ENCODE peak calls at places on chromosomes 1 and 21, in nine cellular contexts. One of them, this sample, is unnamed.

GRCh38 chr1:64745986-64746940 is 1.4 kb downstream of the RAVER2 start:
- DNase-seq in osteocyte: no peak
- DNase-seq in psoas muscle: no peak
- DNase-seq in endothelial cell: no peak
- DNase-seq in tibial nerve: no peak
- DNase-seq in DND-41: no peak
- DNase-seq in mucosa of descending colon: no peak
- DNase-seq in GM20000: no peak
- DNase-seq in lower lobe of right lung: no peak
- DNase-seq in this sample: no peak

GRCh38 chr1:240691521-240692338 is 79.8 kb upstream of the GREM2 start:
- DNase-seq in osteocyte: no peak
- DNase-seq in psoas muscle: peak
- DNase-seq in endothelial cell: peak
- DNase-seq in tibial nerve: peak
- DNase-seq in DND-41: peak
- DNase-seq in mucosa of descending colon: peak
- DNase-seq in GM20000: no peak
- DNase-seq in lower lobe of right lung: no peak
- DNase-seq in this sample: peak

GRCh38 chr1:69569281-69569970 is 1.7 kb downstream of the LRRC7 start:
- DNase-seq in osteocyte: no peak
- DNase-seq in psoas muscle: no peak
- DNase-seq in endothelial cell: peak
- DNase-seq in tibial nerve: no peak
- DNase-seq in DND-41: no peak
- DNase-seq in mucosa of descending colon: no peak
- DNase-seq in GM20000: peak
- DNase-seq in lower lobe of right lung: no peak
- DNase-seq in this sample: no peak

GRCh38 chr21:18498428-18498827 is 94.8 kb upstream of the TMPRSS15 start:
- DNase-seq in osteocyte: no peak
- DNase-seq in psoas muscle: no peak
- DNase-seq in endothelial cell: no peak
- DNase-seq in tibial nerve: no peak
- DNase-seq in DND-41: no peak
- DNase-seq in mucosa of descending colon: no peak
- DNase-seq in GM20000: no peak
- DNase-seq in lower lobe of right lung: no peak
- DNase-seq in this sample: no peak

GRCh38 chr1:201468844-201469644 is at the start of gene PHLDA3:
- DNase-seq in osteocyte: peak
- DNase-seq in psoas muscle: peak
- DNase-seq in endothelial cell: peak
- DNase-seq in tibial nerve: peak
- DNase-seq in DND-41: peak
- DNase-seq in mucosa of descending colon: peak
- DNase-seq in GM20000: peak
- DNase-seq in lower lobe of right lung: peak
- DNase-seq in this sample: peak

GRCh38 chr1:34763142-34763781 is 3.7 kb downstream of the GJB4 start:
- DNase-seq in osteocyte: no peak
- DNase-seq in psoas muscle: no peak
- DNase-seq in endothelial cell: no peak
- DNase-seq in tibial nerve: no peak
- DNase-seq in DND-41: no peak
- DNase-seq in mucosa of descending colon: no peak
- DNase-seq in GM20000: no peak
- DNase-seq in lower lobe of right lung: no peak
- DNase-seq in this sample: no peak

GRCh38 chr1:89884718-89885596 is 64.1 kb downstream of the LRRC8D start:
- DNase-seq in osteocyte: no peak
- DNase-seq in psoas muscle: no peak
- DNase-seq in endothelial cell: no peak
- DNase-seq in tibial nerve: no peak
- DNase-seq in DND-41: no peak
- DNase-seq in mucosa of descending colon: no peak
- DNase-seq in GM20000: no peak
- DNase-seq in lower lobe of right lung: no peak
- DNase-seq in this sample: no peak

GRCh38 chr1:245987222-245987545 is 519.9 kb downstream of the SMYD3 start:
- DNase-seq in osteocyte: no peak
- DNase-seq in psoas muscle: no peak
- DNase-seq in endothelial cell: no peak
- DNase-seq in tibial nerve: no peak
- DNase-seq in DND-41: no peak
- DNase-seq in mucosa of descending colon: no peak
- DNase-seq in GM20000: no peak
- DNase-seq in lower lobe of right lung: no peak
- DNase-seq in this sample: no peak

GRCh38 chr1:113769599-113769970 is 10.3 kb upstream of the PHTF1 start:
- DNase-seq in osteocyte: no peak
- DNase-seq in psoas muscle: no peak
- DNase-seq in endothelial cell: no peak
- DNase-seq in tibial nerve: no peak
- DNase-seq in DND-41: no peak
- DNase-seq in mucosa of descending colon: no peak
- DNase-seq in GM20000: no peak
- DNase-seq in lower lobe of right lung: no peak
- DNase-seq in this sample: no peak

GRCh38 chr1:237670296-237670695 is 220.4 kb downstream of the ZP4 start:
- DNase-seq in osteocyte: no peak
- DNase-seq in psoas muscle: no peak
- DNase-seq in endothelial cell: no peak
- DNase-seq in tibial nerve: no peak
- DNase-seq in DND-41: no peak
- DNase-seq in mucosa of descending colon: no peak
- DNase-seq in GM20000: no peak
- DNase-seq in lower lobe of right lung: no peak
- DNase-seq in this sample: no peak

GRCh38 chr1:237677979-237678378 is 212.7 kb downstream of the ZP4 start:
- DNase-seq in osteocyte: no peak
- DNase-seq in psoas muscle: no peak
- DNase-seq in endothelial cell: no peak
- DNase-seq in tibial nerve: no peak
- DNase-seq in DND-41: no peak
- DNase-seq in mucosa of descending colon: no peak
- DNase-seq in GM20000: no peak
- DNase-seq in lower lobe of right lung: no peak
- DNase-seq in this sample: no peak

GRCh38 chr1:237671262-237671661 is 219.5 kb downstream of the ZP4 start:
- DNase-seq in osteocyte: no peak
- DNase-seq in psoas muscle: no peak
- DNase-seq in endothelial cell: no peak
- DNase-seq in tibial nerve: no peak
- DNase-seq in DND-41: no peak
- DNase-seq in mucosa of descending colon: no peak
- DNase-seq in GM20000: no peak
- DNase-seq in lower lobe of right lung: no peak
- DNase-seq in this sample: no peak

GRCh38 chr1:237671935-237672334 is 218.8 kb downstream of the ZP4 start:
- DNase-seq in osteocyte: no peak
- DNase-seq in psoas muscle: no peak
- DNase-seq in endothelial cell: no peak
- DNase-seq in tibial nerve: no peak
- DNase-seq in DND-41: no peak
- DNase-seq in mucosa of descending colon: no peak
- DNase-seq in GM20000: no peak
- DNase-seq in lower lobe of right lung: no peak
- DNase-seq in this sample: no peak

GRCh38 chr1:237672748-237673147 is 218.0 kb downstream of the ZP4 start:
- DNase-seq in osteocyte: no peak
- DNase-seq in psoas muscle: no peak
- DNase-seq in endothelial cell: no peak
- DNase-seq in tibial nerve: no peak
- DNase-seq in DND-41: no peak
- DNase-seq in mucosa of descending colon: no peak
- DNase-seq in GM20000: no peak
- DNase-seq in lower lobe of right lung: no peak
- DNase-seq in this sample: no peak
- TF ChIP-seq CTCF in osteocyte: no peak
- TF ChIP-seq CTCF in psoas muscle: no peak
- TF ChIP-seq CTCF in endothelial cell: no peak
- TF ChIP-seq CTCF in tibial nerve: no peak
- TF ChIP-seq CTCF in DND-41: peak
- TF ChIP-seq CTCF in mucosa of descending colon: no peak
- TF ChIP-seq CTCF in GM20000: no peak
- TF ChIP-seq CTCF in lower lobe of right lung: no peak
- TF ChIP-seq CTCF in this sample: peak

GRCh38 chr1:39387452-39387851 is 104.0 kb upstream of the BMP8A start:
- DNase-seq in osteocyte: no peak
- DNase-seq in psoas muscle: no peak
- DNase-seq in endothelial cell: no peak
- DNase-seq in tibial nerve: no peak
- DNase-seq in DND-41: no peak
- DNase-seq in mucosa of descending colon: no peak
- DNase-seq in GM20000: no peak
- DNase-seq in lower lobe of right lung: no peak
- DNase-seq in this sample: no peak
- TF ChIP-seq CTCF in osteocyte: peak
- TF ChIP-seq CTCF in psoas muscle: no peak
- TF ChIP-seq CTCF in endothelial cell: no peak
- TF ChIP-seq CTCF in tibial nerve: no peak
- TF ChIP-seq CTCF in DND-41: peak
- TF ChIP-seq CTCF in mucosa of descending colon: no peak
- TF ChIP-seq CTCF in GM20000: no peak
- TF ChIP-seq CTCF in lower lobe of right lung: no peak
- TF ChIP-seq CTCF in this sample: no peak

DNA sequence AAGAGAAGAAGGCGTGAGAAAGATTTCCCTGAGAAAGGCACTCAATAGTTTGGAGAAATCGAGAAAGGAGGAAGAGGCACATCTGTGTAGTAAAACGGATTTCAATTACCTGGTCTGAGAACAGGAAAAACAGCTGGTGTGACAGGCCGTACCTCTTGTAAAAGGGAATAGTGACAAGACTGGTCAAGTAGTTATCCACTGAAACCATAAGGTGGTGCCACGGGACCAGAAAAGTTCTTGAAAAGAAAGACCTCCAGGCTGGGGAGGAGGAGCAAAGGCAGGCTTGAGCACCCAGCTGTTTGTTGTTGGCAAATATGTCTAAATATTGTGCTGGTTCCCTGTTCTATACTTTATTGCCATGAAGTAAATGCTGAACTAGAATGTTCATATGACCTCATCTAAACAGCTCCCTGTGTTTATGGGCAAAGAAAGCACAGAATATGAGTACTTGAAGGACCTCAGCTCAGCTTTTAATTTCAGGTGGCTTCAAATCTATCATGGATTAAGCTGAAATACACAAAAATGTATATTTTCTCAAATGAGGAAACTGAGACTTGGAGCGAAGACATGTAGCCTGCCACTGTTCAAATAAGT is 4.0 kb downstream of the HAO2 start:
- DNase-seq in osteocyte: no peak
- DNase-seq in psoas muscle: no peak
- DNase-seq in endothelial cell: peak
- DNase-seq in tibial nerve: no peak
- DNase-seq in DND-41: no peak
- DNase-seq in mucosa of descending colon: no peak
- DNase-seq in GM20000: peak
- DNase-seq in lower lobe of right lung: no peak
- DNase-seq in this sample: peak
- TF ChIP-seq CTCF in osteocyte: peak
- TF ChIP-seq CTCF in psoas muscle: no peak
- TF ChIP-seq CTCF in endothelial cell: no peak
- TF ChIP-seq CTCF in tibial nerve: no peak
- TF ChIP-seq CTCF in DND-41: no peak
- TF ChIP-seq CTCF in mucosa of descending colon: no peak
- TF ChIP-seq CTCF in GM20000: peak
- TF ChIP-seq CTCF in lower lobe of right lung: no peak
- TF ChIP-seq CTCF in this sample: peak

GRCh38 chr1:156053770-156054499 is at the start of gene UBQLN4:
- DNase-seq in osteocyte: peak
- DNase-seq in psoas muscle: peak
- DNase-seq in endothelial cell: peak
- DNase-seq in tibial nerve: peak
- DNase-seq in DND-41: peak
- DNase-seq in mucosa of descending colon: peak
- DNase-seq in GM20000: peak
- DNase-seq in lower lobe of right lung: peak
- DNase-seq in this sample: peak

GRCh38 chr1:156055343-156055645 is 712 bp downstream of the LAMTOR2 start:
- DNase-seq in osteocyte: no peak
- DNase-seq in psoas muscle: no peak
- DNase-seq in endothelial cell: no peak
- DNase-seq in tibial nerve: no peak
- DNase-seq in DND-41: no peak
- DNase-seq in mucosa of descending colon: no peak
- DNase-seq in GM20000: no peak
- DNase-seq in lower lobe of right lung: no peak
- DNase-seq in this sample: no peak

GRCh38 chr1:156054500-156055342 is at the start of gene LAMTOR2:
- DNase-seq in osteocyte: peak
- DNase-seq in psoas muscle: peak
- DNase-seq in endothelial cell: peak
- DNase-seq in tibial nerve: peak
- DNase-seq in DND-41: peak
- DNase-seq in mucosa of descending colon: peak
- DNase-seq in GM20000: peak
- DNase-seq in lower lobe of right lung: peak
- DNase-seq in this sample: peak

GRCh38 chr1:156051011-156051725 is 2.4 kb downstream of the UBQLN4 start:
- DNase-seq in osteocyte: no peak
- DNase-seq in psoas muscle: no peak
- DNase-seq in endothelial cell: no peak
- DNase-seq in tibial nerve: no peak
- DNase-seq in DND-41: no peak
- DNase-seq in mucosa of descending colon: no peak
- DNase-seq in GM20000: no peak
- DNase-seq in lower lobe of right lung: no peak
- DNase-seq in this sample: no peak

DNA sequence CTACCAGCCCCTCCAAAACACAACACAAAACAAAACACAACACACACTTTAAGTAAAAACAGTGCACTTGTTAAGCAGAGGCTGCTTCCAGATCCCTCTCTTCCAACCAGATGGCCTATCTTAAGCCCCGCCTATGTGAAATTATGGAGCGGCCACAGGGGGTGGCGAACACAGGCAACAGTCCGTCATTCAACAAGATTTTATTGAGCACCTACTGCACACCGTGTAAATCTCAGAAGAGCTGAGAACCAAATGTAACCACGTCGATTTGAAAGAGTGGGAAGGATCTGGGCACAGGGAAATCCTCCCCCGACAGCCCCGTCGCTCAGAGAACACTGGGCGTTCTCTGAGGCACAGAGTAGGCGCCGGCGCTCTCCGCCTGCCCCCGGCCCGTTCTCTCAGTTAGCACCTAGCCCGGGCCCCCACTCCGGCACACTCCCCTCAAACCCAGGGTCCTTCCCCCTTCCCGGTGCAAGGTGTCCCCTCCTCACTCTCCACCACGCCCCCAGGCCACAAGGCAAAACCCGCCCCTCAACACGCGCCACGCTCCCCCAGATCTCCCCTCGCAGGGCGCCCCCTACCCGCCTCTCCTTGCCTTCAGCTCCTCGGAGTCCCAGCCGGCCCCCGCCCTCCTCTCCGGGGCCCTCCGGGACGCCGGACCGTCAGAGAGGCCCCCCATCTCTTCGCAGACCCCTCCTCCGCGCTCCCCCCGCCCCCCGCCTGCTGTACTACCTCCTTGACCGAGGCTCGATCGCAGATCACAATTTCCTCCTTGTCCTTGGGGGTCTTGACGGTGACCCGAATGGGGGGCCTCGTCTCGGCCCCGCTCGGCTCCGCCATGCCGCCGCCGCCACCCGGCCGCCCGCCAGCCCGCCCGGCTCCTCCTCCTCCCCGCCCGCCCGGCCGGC is 482 bp downstream of the UBQLN4 start:
- DNase-seq in osteocyte: peak
- DNase-seq in psoas muscle: peak
- DNase-seq in endothelial cell: peak
- DNase-seq in tibial nerve: peak
- DNase-seq in DND-41: peak
- DNase-seq in mucosa of descending colon: peak
- DNase-seq in GM20000: peak
- DNase-seq in lower lobe of right lung: peak
- DNase-seq in this sample: peak
- TF ChIP-seq CTCF in osteocyte: peak
- TF ChIP-seq CTCF in psoas muscle: no peak
- TF ChIP-seq CTCF in endothelial cell: peak
- TF ChIP-seq CTCF in tibial nerve: no peak
- TF ChIP-seq CTCF in DND-41: peak
- TF ChIP-seq CTCF in mucosa of descending colon: no peak
- TF ChIP-seq CTCF in GM20000: peak
- TF ChIP-seq CTCF in lower lobe of right lung: peak
- TF ChIP-seq CTCF in this sample: peak

This sample was measured in progenitor cell of endocrine pancreas.